ENCODE peak calls at places on chromosomes 12 and 14, in six cellular contexts. S, H, J, Z, M and P are unnamed samples.

GRCh38 chr12:103495783-103496456 is at the start of gene C12orf42:
- DNase-seq in S (peak), H (peak), J (no peak), Z (peak), M (no peak), P (peak)

GRCh38 chr12:93139028-93139665 is 210.1 kb upstream of the EEA1 start:
- DNase-seq in S (peak), H (no peak), J (no peak), Z (no peak), M (peak), P (no peak)

GRCh38 chr14:105211086-105211757 is 30.1 kb upstream of the NUDT14 start:
- DNase-seq in S (no peak), H (no peak), J (no peak), Z (no peak), M (no peak), P (no peak)

GRCh38 chr14:54329082-54329695 is 67.6 kb upstream of the CDKN3 start:
- DNase-seq in S (no peak), H (no peak), J (peak), Z (no peak), M (no peak), P (no peak)

GRCh38 chr12:72282721-72283120 is 10.6 kb downstream of the TRHDE start:
- DNase-seq in S (no peak), H (no peak), J (no peak), Z (no peak), M (no peak), P (no peak)

GRCh38 chr12:132729541-132730320 is 19.1 kb downstream of the PGAM5 start:
- DNase-seq in S (no peak), H (no peak), J (no peak), Z (no peak), M (no peak), P (no peak)

GRCh38 chr12:2154050-2154449 is 101.3 kb downstream of the CACNA1C start:
- DNase-seq in S (no peak), H (no peak), J (no peak), Z (no peak), M (no peak), P (no peak)

GRCh38 chr14:64645220-64645891 is 58.9 kb upstream of the PLEKHG3 start:
- DNase-seq in S (no peak), H (no peak), J (no peak), Z (no peak), M (peak), P (no peak)

GRCh38 chr12:132422057-132423043 is 67.6 kb upstream of the FBRSL1 start:
- DNase-seq in S (no peak), H (no peak), J (no peak), Z (no peak), M (no peak), P (no peak)

GRCh38 chr14:58656671-58657411 is 19.1 kb downstream of the DACT1 start:
- DNase-seq in S (no peak), H (no peak), J (no peak), Z (no peak), M (no peak), P (peak)

GRCh38 chr14:23123419-23123818 is 4.4 kb upstream of the CEBPE start:
- DNase-seq in S (no peak), H (no peak), J (peak), Z (no peak), M (no peak), P (no peak)

GRCh38 chr12:27919671-27920235 is 52.8 kb downstream of the PTHLH start:
- DNase-seq in S (no peak), H (no peak), J (no peak), Z (no peak), M (no peak), P (no peak)

GRCh38 chr12:82299617-82300016 is 58.6 kb downstream of the CCDC59 start:
- DNase-seq in S (no peak), H (no peak), J (no peak), Z (no peak), M (peak), P (no peak)